ENCODE peak calls at places on chromosomes 6 and 20, in ten cellular contexts. D is Karpas-422; S is uterus; Y is CD4-positive, alpha-beta T cell; W is GM23248; I is esophagus squamous epithelium; B is stomach; E is ascending aorta; P is tibial nerve; C is thyroid gland. V is an unnamed sample. For H3K27me3, the result is how much of the 10 kb centered on the place peaks cover.

GRCh38 chr6:87623248-87623647 is 33.3 kb downstream of the ORC3 start:
- DNase-seq in B (no peak), S (no peak), D (no peak), Y (no peak), C (no peak), I (no peak), W (peak), E (no peak), P (no peak), V (no peak)

GRCh38 chr6:34370371-34370770 is 22.1 kb downstream of the NUDT3 start:
- DNase-seq in P (no peak), C (no peak), B (no peak), Y (no peak), I (no peak), S (no peak), E (no peak), D (no peak), W (no peak), V (no peak)

GRCh38 chr6:100304575-100304974 is 160.1 kb downstream of the SIM1 start:
- DNase-seq in Y (no peak), C (no peak), I (no peak), P (no peak), W (no peak), E (no peak), B (no peak), S (no peak), D (no peak), V (no peak)

GRCh38 chr6:169908403-169908933 is 157.0 kb downstream of the ERMARD start:
- DNase-seq in P (no peak), Y (no peak), B (no peak), E (no peak), I (no peak), W (no peak), C (peak), D (no peak), S (no peak), V (no peak)

GRCh38 chr6:136547336-136547735 is 2.9 kb downstream of the MAP7 start:
- DNase-seq in P (no peak), B (no peak), I (no peak), W (peak), D (peak), S (no peak), Y (no peak), E (no peak), C (no peak), V (no peak)

GRCh38 chr20:9059931-9060330 is 9.0 kb upstream of the PLCB4 start:
- DNase-seq in S (no peak), D (no peak), W (peak), C (no peak), B (no peak), E (no peak), P (no peak), Y (no peak), I (no peak), V (no peak)

GRCh38 chr6:163820745-163821456 is 406.4 kb downstream of the QKI start:
- DNase-seq in P (no peak), C (no peak), W (no peak), I (no peak), E (no peak), B (no peak), S (no peak), D (no peak), Y (no peak), V (no peak)

GRCh38 chr6:161463061-161463460 is 189.2 kb upstream of the AGPAT4 start:
- DNase-seq in C (no peak), D (no peak), P (no peak), S (no peak), W (no peak), Y (no peak), B (no peak), I (no peak), E (no peak), V (no peak)

GRCh38 chr6:31607317-31607716 is 7.7 kb upstream of the AIF1 start:
- DNase-seq in C (no peak), B (no peak), D (no peak), I (no peak), Y (no peak), E (no peak), S (no peak), P (no peak), W (no peak), V (no peak)

GRCh38 chr6:5726976-5727718 is 279.6 kb downstream of the NRN1 start:
- DNase-seq in W (no peak), S (no peak), Y (no peak), C (no peak), E (no peak), I (no peak), P (no peak), D (no peak), B (no peak), V (no peak)

GRCh38 chr20:62489186-62489939 is 13.6 kb upstream of the GATA5 start:
- DNase-seq in I (no peak), P (no peak), B (no peak), E (no peak), Y (no peak), C (peak), W (peak), S (no peak), D (no peak), V (no peak)

GRCh38 chr6:136921936-136922679 is at the start of gene SLC35D3:
- DNase-seq in E (no peak), P (no peak), D (no peak), C (no peak), W (peak), S (no peak), B (no peak), Y (no peak), I (no peak), V (no peak)

GRCh38 chr6:109449789-109450673 is 5.5 kb downstream of the MICAL1 start:
- DNase-seq in E (no peak), P (no peak), D (no peak), Y (peak), C (no peak), B (no peak), S (no peak), I (no peak), W (no peak), V (no peak)

GRCh38 chr20:45290677-45291355 is 15.8 kb upstream of the RBPJL start:
- DNase-seq in W (peak), B (peak), P (peak), I (no peak), E (peak), D (peak), S (peak), Y (peak), C (peak), V (peak)

GRCh38 chr6:32845381-32845884 is 1.6 kb upstream of the PSMB8 start:
- DNase-seq in E (no peak), B (no peak), I (no peak), D (peak), C (no peak), Y (peak), P (no peak), S (no peak), W (no peak), V (no peak)

GRCh38 chr6:170407200-170407599 is 100.6 kb downstream of the FAM120B start:
- DNase-seq in C (no peak), I (no peak), B (no peak), E (no peak), P (no peak), Y (no peak), S (no peak), W (no peak), D (no peak), V (no peak)

GRCh38 chr6:2875840-2876207 is 27.3 kb downstream of the SERPINB9 start:
- DNase-seq in I (no peak), W (peak), C (peak), D (peak), Y (peak), E (no peak), B (no peak), S (no peak), P (no peak), V (no peak)

GRCh38 chr6:28719275-28719940 is 193.7 kb downstream of the GPX5 start:
- DNase-seq in P (no peak), Y (no peak), I (no peak), C (no peak), E (no peak), S (no peak), W (peak), D (peak), B (no peak), V (no peak)

GRCh38 chr20:34744847-34745246 is 40.7 kb downstream of the TP53INP2 start:
- DNase-seq in P (no peak), W (no peak), S (no peak), B (no peak), E (no peak), D (no peak), C (no peak), Y (no peak), I (no peak), V (no peak)

GRCh38 chr6:150915868-150916267 is 50.4 kb downstream of the MTHFD1L start:
- DNase-seq in Y (no peak), D (no peak), C (no peak), W (peak), S (no peak), E (no peak), I (no peak), P (no peak), B (no peak), V (no peak)

GRCh38 chr6:4776967-4777925 is 1.0 kb downstream of the CDYL start:
- DNase-seq in S (no peak), W (peak), P (no peak), I (no peak), C (peak), B (no peak), D (peak), Y (peak), E (no peak), V (no peak)

GRCh38 chr6:151388997-151389639 is 2.2 kb downstream of the ZBTB2 start:
- DNase-seq in P (no peak), I (no peak), C (no peak), E (no peak), B (no peak), Y (no peak), S (no peak), W (no peak), D (peak), V (no peak)

GRCh38 chr6:15761045-15761502 is 98.2 kb upstream of the DTNBP1 start:
- DNase-seq in E (no peak), P (no peak), B (no peak), I (no peak), D (peak), W (no peak), C (no peak), Y (no peak), S (no peak), V (no peak)

GRCh38 chr20:23021541-23021940 is 13.6 kb upstream of the SSTR4 start:
- DNase-seq in B (no peak), S (no peak), D (no peak), Y (no peak), W (no peak), C (no peak), I (no peak), P (no peak), E (no peak), V (no peak)

GRCh38 chr6:96792791-96793190 is 44.5 kb downstream of the GPR63 start:
- DNase-seq in P (no peak), D (no peak), C (no peak), E (no peak), Y (no peak), S (no peak), B (no peak), I (no peak), W (no peak), V (no peak)

GRCh38 chr6:144712541-144712940 is 427.4 kb downstream of the UTRN start:
- DNase-seq in I (no peak), B (no peak), S (no peak), D (no peak), Y (no peak), P (no peak), W (peak), E (no peak), C (no peak), V (no peak)

GRCh38 chr6:149862901-149863595 is 1.1 kb downstream of the LRP11 start:
- DNase-seq in P (peak), D (peak), W (peak), Y (peak), S (peak), C (peak), B (peak), I (no peak), E (no peak), V (no peak)

GRCh38 chr6:85285146-85285545 is 164.7 kb upstream of the NT5E start:
- DNase-seq in P (no peak), C (no peak), W (no peak), Y (no peak), D (no peak), I (no peak), B (no peak), E (no peak), S (no peak), V (no peak)

GRCh38 chr6:106508836-106509235 is 120.5 kb downstream of the RTN4IP1 start:
- DNase-seq in B (no peak), E (no peak), C (no peak), W (no peak), P (no peak), D (no peak), I (no peak), S (no peak), Y (no peak), V (no peak)

GRCh38 chr6:151240036-151240685 is 394 bp downstream of the AKAP12 start:
- DNase-seq in C (peak), P (peak), I (no peak), E (peak), Y (no peak), B (peak), W (peak), S (peak), D (no peak), V (no peak)

GRCh38 chr20:4720977-4721349 is 746 bp upstream of the PRND start:
- DNase-seq in P (no peak), E (no peak), Y (no peak), S (no peak), C (no peak), B (no peak), W (no peak), D (no peak), I (no peak), V (no peak)

GRCh38 chr20:4720121-4720976 is 1.4 kb upstream of the PRND start:
- DNase-seq in B (peak), E (peak), S (peak), P (peak), D (peak), C (peak), W (peak), I (peak), Y (peak), V (peak)

GRCh38 chr20:4717816-4718215 is 3.9 kb upstream of the PRND start:
- DNase-seq in B (no peak), P (no peak), I (no peak), Y (no peak), D (no peak), E (no peak), W (peak), C (peak), S (no peak), V (no peak)

GRCh38 chr20:4721719-4722118 is at the start of gene PRND:
- DNase-seq in C (no peak), E (no peak), W (no peak), I (no peak), P (no peak), B (no peak), S (no peak), Y (no peak), D (no peak), V (no peak)

GRCh38 chr20:4719190-4719589 is 2.5 kb upstream of the PRND start:
- DNase-seq in B (no peak), W (no peak), E (no peak), D (no peak), P (no peak), Y (no peak), S (no peak), C (no peak), I (no peak), V (no peak)
- H3K27ac ChIP-seq in B (peak), W (no peak), E (no peak), D (no peak), P (peak), Y (no peak), S (peak), C (no peak), I (peak), V (no peak)

GRCh38 chr20:1267809-1268374 is 1.8 kb downstream of the SNPH start:
- DNase-seq in I (no peak), S (no peak), W (peak), P (no peak), E (no peak), D (no peak), B (no peak), Y (no peak), C (no peak), V (no peak)
- H3K27me3 ChIP-seq in I (under half), S (under half), W (under half), P (under half), E (under half), D (under half), B (under half), Y (under half), C (under half), V (under half)

DNA sequence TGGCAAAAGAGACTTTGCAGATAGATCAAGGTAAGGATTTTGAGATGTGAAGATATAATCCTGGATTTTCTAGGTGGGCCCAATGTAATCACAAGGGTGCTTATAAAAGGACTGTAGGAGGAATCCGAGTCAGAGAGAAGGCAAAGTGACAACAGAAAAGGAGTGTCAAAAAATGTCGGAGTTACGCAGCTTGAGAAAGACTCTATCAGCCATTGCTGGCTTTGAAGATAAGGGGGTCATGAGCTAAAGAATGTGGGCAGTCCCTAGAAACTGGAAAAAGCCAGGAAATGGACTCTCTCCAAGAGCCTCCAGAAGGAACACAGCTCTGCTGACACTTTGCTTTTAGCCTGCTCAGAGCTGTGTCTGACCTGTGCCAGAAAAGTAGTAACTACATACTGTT is 8.7 kb upstream of the RWDD1 start:
- DNase-seq in C (no peak), B (no peak), E (no peak), W (no peak), S (no peak), P (no peak), D (no peak), I (no peak), Y (no peak), V (no peak)
- H3K27ac ChIP-seq in C (no peak), B (no peak), E (no peak), W (no peak), S (no peak), P (no peak), D (no peak), I (no peak), Y (no peak), V (no peak)

GRCh38 chr6:37559501-37559900 is 59.8 kb upstream of the CCDC167 start:
- DNase-seq in C (no peak), E (no peak), W (no peak), Y (no peak), D (no peak), S (no peak), I (no peak), P (no peak), B (no peak), V (no peak)
- H3K27me3 ChIP-seq in C (under half), E (under half), W (under half), Y (under half), D (under half), S (under half), I (under half), P (under half), B (half or more), V (under half)

V was measured in AG04450.